ENCODE peak calls at places on chromosomes 12 and 14, in four cellular contexts. N is amygdala, X is H9, J is uterus. H is an unnamed sample.

GRCh38 chr12:82635263-82635662 is 51.4 kb upstream of the TMTC2 start:
- DNase-seq in J (no peak), N (no peak), X (no peak), H (no peak)

GRCh38 chr12:70559390-70559789 is 77.8 kb downstream of the PTPRB start:
- DNase-seq in J (no peak), N (no peak), X (no peak), H (no peak)

GRCh38 chr14:53127151-53127550 is 26.0 kb downstream of the DDHD1 start:
- DNase-seq in N (no peak), J (no peak), X (no peak), H (no peak)

GRCh38 chr14:92121207-92121669 is 268 bp downstream of the NDUFB1 start:
- DNase-seq in J (peak; percentile 44), X (no peak), N (no peak), H (no peak)

GRCh38 chr14:71726639-71727085 is 205.6 kb upstream of the RGS6 start:
- DNase-seq in X (no peak), J (no peak), N (no peak), H (no peak)

GRCh38 chr12:42565633-42566032 is 23.9 kb downstream of the PRICKLE1 start:
- DNase-seq in X (peak; percentile 69), J (no peak), N (no peak), H (no peak)

GRCh38 chr12:75446857-75447256 is 33.7 kb upstream of the GLIPR1 start:
- DNase-seq in X (no peak), N (no peak), J (no peak), H (no peak)

GRCh38 chr14:80356413-80356812 is 145.1 kb upstream of the DIO2 start:
- DNase-seq in X (no peak), N (no peak), J (no peak), H (no peak)

GRCh38 chr12:27013606-27014084 is 539 bp downstream of the TM7SF3 start:
- DNase-seq in X (no peak), N (no peak), J (no peak), H (no peak)

GRCh38 chr14:73264080-73264895 is 27.0 kb downstream of the PAPLN start:
- DNase-seq in J (no peak), X (no peak), N (no peak), H (no peak)

GRCh38 chr14:90756755-90757345 is 59.4 kb downstream of the TTC7B start:
- DNase-seq in X (peak; percentile 53), J (no peak), N (no peak), H (no peak)

GRCh38 chr12:114416028-114416427 is 10.1 kb upstream of the TBX5 start:
- DNase-seq in J (no peak), N (no peak), X (no peak), H (no peak)

GRCh38 chr12:123951467-123951866 is 21.2 kb downstream of the CCDC92 start:
- DNase-seq in J (no peak), X (peak; percentile 12), N (no peak), H (no peak)

GRCh38 chr14:103696466-103697071 is 18.7 kb downstream of the XRCC3 start:
- DNase-seq in X (no peak), N (no peak), J (peak; percentile 69), H (no peak)

GRCh38 chr14:22671622-22672021 is 27.5 kb upstream of the OR6J1 start:
- DNase-seq in J (no peak), N (no peak), X (no peak), H (no peak)

GRCh38 chr14:54462048-54462447 is 20.9 kb upstream of the CNIH1 start:
- DNase-seq in J (no peak), X (no peak), N (no peak), H (no peak)

GRCh38 chr14:101234588-101234937 is 326.7 kb upstream of the DIO3 start:
- DNase-seq in X (no peak), J (no peak), N (no peak), H (no peak)

GRCh38 chr12:57632369-57632897 is 568 bp downstream of the B4GALNT1 start:
- DNase-seq in J (no peak), X (peak; percentile 64), N (no peak), H (no peak)

GRCh38 chr12:71748081-71748850 is 6.4 kb upstream of the RAB21 start:
- DNase-seq in N (no peak), J (no peak), X (no peak), H (no peak)

GRCh38 chr14:72736348-72736747 is 157.6 kb downstream of the DPF3 start:
- DNase-seq in X (no peak), J (no peak), N (no peak), H (no peak)

GRCh38 chr14:68649461-68650189 is 143.2 kb downstream of the ZFP36L1 start:
- DNase-seq in J (no peak), X (peak; percentile 6), N (no peak), H (no peak)

GRCh38 chr12:29149691-29150382 is 759 bp downstream of the FAR2 start:
- DNase-seq in J (no peak), X (peak; percentile 56), N (no peak), H (no peak)

GRCh38 chr14:102645746-102646440 is 53.4 kb downstream of the RCOR1 start:
- DNase-seq in X (no peak), N (no peak), J (no peak), H (no peak)

GRCh38 chr12:91636721-91637120 is 454.1 kb upstream of the DCN start:
- DNase-seq in N (no peak), X (no peak), J (no peak), H (no peak)

GRCh38 chr14:92495041-92495440 is 18.5 kb upstream of the RIN3 start:
- DNase-seq in X (no peak), J (no peak), N (no peak), H (no peak)

GRCh38 chr12:27193854-27194544 is 50.1 kb upstream of the STK38L start:
- DNase-seq in J (peak; percentile 70), N (no peak), X (no peak), H (no peak)

GRCh38 chr14:37697489-37698121 is 102.2 kb downstream of the TTC6 start:
- DNase-seq in N (no peak), J (no peak), X (no peak), H (no peak)

GRCh38 chr12:94761559-94761958 is 111.2 kb upstream of the TMCC3 start:
- DNase-seq in X (no peak), J (no peak), N (no peak), H (no peak)

GRCh38 chr12:54749191-54749818 is 101.1 kb upstream of the DCD start:
- DNase-seq in N (no peak), X (no peak), J (no peak), H (no peak)

GRCh38 chr12:54522213-54522612 is 24.7 kb downstream of the NCKAP1L start:
- DNase-seq in N (no peak), X (no peak), J (no peak), H (no peak)

GRCh38 chr12:132342322-132342721 is 12.9 kb upstream of the GALNT9 start:
- DNase-seq in X (peak; percentile 80), J (no peak), N (no peak), H (no peak)

H was measured in caudate nucleus.